ENCODE peak calls at places on chromosomes 2 and 18, in four cellular contexts. W is left lung, Q is T-helper 1 cell, B is tibial artery. F is an unnamed sample.
A peak's percentile ranks its signal among the peaks of the same experiment; 100 is the strongest.

GRCh38 chr18:79135924-79136323 is 66.7 kb downstream of the ATP9B start:
- DNase-seq in W (no peak), Q (no peak), B (no peak), F (no peak)

GRCh38 chr18:59624384-59624760 is 72.9 kb downstream of the CCBE1 start:
- DNase-seq in W (no peak), Q (no peak), B (no peak), F (no peak)

GRCh38 chr2:67256892-67257291 is 140.2 kb upstream of the ETAA1 start:
- DNase-seq in W (no peak), Q (no peak), B (no peak), F (no peak)

GRCh38 chr2:29460191-29460590 is 345.0 kb downstream of the CLIP4 start:
- DNase-seq in W (no peak), Q (no peak), B (no peak), F (no peak)

GRCh38 chr2:152475982-152476381 is 141.0 kb downstream of the FMNL2 start:
- DNase-seq in W (no peak), Q (no peak), B (no peak), F (no peak)

GRCh38 chr2:108607706-108608301 is 73.5 kb downstream of the LIMS1 start:
- DNase-seq in W (no peak), Q (peak; percentile 63), B (no peak), F (no peak)

GRCh38 chr2:150045601-150046000 is 441.9 kb downstream of the RND3 start:
- DNase-seq in W (no peak), Q (no peak), B (no peak), F (no peak)

GRCh38 chr18:35084494-35085449 is 43.6 kb downstream of the MAPRE2 start:
- DNase-seq in W (no peak), Q (no peak), B (no peak), F (no peak)

GRCh38 chr2:31070339-31070738 is 67.9 kb downstream of the GALNT14 start:
- DNase-seq in W (no peak), Q (no peak), B (no peak), F (no peak)

GRCh38 chr18:5627756-5628511 is 84.1 kb upstream of the EPB41L3 start:
- DNase-seq in W (no peak), Q (no peak), B (no peak), F (no peak)

GRCh38 chr18:32674491-32674890 is 98.3 kb downstream of the KLHL14 start:
- DNase-seq in W (no peak), Q (no peak), B (no peak), F (no peak)

GRCh38 chr2:208358758-208359631 is 47.6 kb upstream of the PTH2R start:
- DNase-seq in W (no peak), Q (no peak), B (no peak), F (no peak)

GRCh38 chr2:141911485-141912066 is 219.2 kb downstream of the LRP1B start:
- DNase-seq in W (no peak), Q (no peak), B (no peak), F (no peak)

GRCh38 chr2:676647-677055 is 555 bp downstream of the TMEM18 start:
- DNase-seq in W (peak; percentile 100), Q (peak; percentile 96), B (peak; percentile 99), F (peak; percentile 98)

GRCh38 chr2:160075171-160075570 is 12.8 kb upstream of the PLA2R1 start:
- DNase-seq in W (no peak), Q (no peak), B (peak; percentile 75), F (no peak)

GRCh38 chr2:163637876-163638275 is 97.9 kb downstream of the FIGN start:
- DNase-seq in W (no peak), Q (no peak), B (no peak), F (no peak)

GRCh38 chr2:100243671-100244030 is 78.7 kb downstream of the LONRF2 start:
- DNase-seq in W (no peak), Q (no peak), B (no peak), F (no peak)

GRCh38 chr2:103435010-103435409 is 673.2 kb downstream of the TMEM182 start:
- DNase-seq in W (no peak), Q (no peak), B (no peak), F (no peak)

GRCh38 chr18:12779456-12779855 is 76.6 kb downstream of the PSMG2 start:
- DNase-seq in W (no peak), Q (no peak), B (no peak), F (no peak)